ENCODE peak calls at places on chromosomes 7 and 10, in seven cellular contexts. N is stimulated activated CD8-positive, alpha-beta memory T cell treated with anti-CD3 and anti-CD28 coated beads, Interleukin-15, amount 100 ng/mL, for 48 hours; G is NCI-H1105; F is ACHN; V is Caco-2; W is PC-3; U is cardiac muscle cell. J is an unnamed sample.

GRCh38 chr7:47185839-47186238 is 396.1 kb downstream of the TNS3 start:
- DNase-seq in W (no peak), U (no peak), V (no peak), N (no peak), F (no peak), G (no peak), J (no peak)

GRCh38 chr7:27204851-27205322 is 5.0 kb upstream of the HOXA13 start:
- DNase-seq in N (no peak), W (peak; percentile 54), F (peak; percentile 27), U (no peak), G (no peak), V (no peak), J (no peak)

GRCh38 chr7:125605241-125605640 is 675.6 kb upstream of the POT1 start:
- DNase-seq in V (no peak), G (no peak), W (peak; percentile 27), F (peak; percentile 24), U (no peak), N (no peak), J (no peak)

GRCh38 chr10:104304927-104305326 is 33.3 kb downstream of the ITPRIP start:
- DNase-seq in N (no peak), U (no peak), W (peak; percentile 53), V (no peak), G (no peak), F (no peak), J (no peak)

GRCh38 chr7:142240546-142240945 is 17.3 kb downstream of the PRSS58 start:
- DNase-seq in U (no peak), F (no peak), N (no peak), G (no peak), W (no peak), V (no peak), J (no peak)

GRCh38 chr10:49359349-49360231 is 36.3 kb downstream of the DRGX start:
- DNase-seq in V (no peak), W (peak; percentile 44), F (no peak), N (no peak), U (peak; percentile 71), G (no peak), J (no peak)

GRCh38 chr10:11551915-11552602 is 59.4 kb downstream of the USP6NL start:
- DNase-seq in W (peak; percentile 79), F (peak; percentile 76), U (peak; percentile 91), V (no peak), G (no peak), N (no peak), J (peak; percentile 82)

GRCh38 chr10:110137142-110137545 is 70.3 kb upstream of the MXI1 start:
- DNase-seq in W (peak; percentile 72), G (peak; percentile 30), N (no peak), V (peak; percentile 64), F (peak; percentile 77), U (peak; percentile 88), J (peak; percentile 32)

GRCh38 chr10:43340619-43341018 is 30.8 kb upstream of the FXYD4 start:
- DNase-seq in G (no peak), W (peak; percentile 95), F (peak; percentile 64), V (no peak), N (no peak), U (no peak), J (no peak)

GRCh38 chr7:138092486-138093028 is 16.3 kb downstream of the AKR1D1 start:
- DNase-seq in W (peak; percentile 84), F (no peak), G (no peak), N (no peak), U (no peak), V (no peak), J (no peak)

GRCh38 chr7:115449689-115450088 is 527.8 kb downstream of the MDFIC start:
- DNase-seq in F (no peak), V (no peak), N (no peak), W (peak; percentile 14), U (no peak), G (no peak), J (no peak)

GRCh38 chr10:119786117-119786769 is 60.4 kb downstream of the INPP5F start:
- DNase-seq in U (peak; percentile 85), W (peak; percentile 32), N (no peak), V (peak; percentile 74), F (no peak), G (no peak), J (no peak)

GRCh38 chr7:98387136-98387535 is 13.8 kb downstream of the BAIAP2L1 start:
- DNase-seq in F (no peak), N (no peak), G (no peak), V (no peak), U (no peak), W (no peak), J (no peak)

GRCh38 chr10:119205926-119206602 is 1.3 kb upstream of the GRK5 start:
- DNase-seq in F (peak; percentile 34), V (no peak), U (peak; percentile 63), W (peak; percentile 37), N (no peak), G (no peak), J (no peak)